ENCODE peak calls at places on chromosomes 6 and 20, in four cellular contexts. One of them, this sample, is unnamed.

GRCh38 chr6:51323056-51323455 is 504.4 kb downstream of the TFAP2B start:
- DNase-seq in A549: no peak
- DNase-seq in GM12878: no peak
- DNase-seq in K562: no peak
- DNase-seq in this sample: no peak

GRCh38 chr6:153058291-153058690 is 55.8 kb upstream of the MTRF1L start:
- DNase-seq in A549: no peak
- DNase-seq in K562: no peak
- DNase-seq in GM12878: no peak
- DNase-seq in this sample: no peak

GRCh38 chr20:52937701-52938100 is 34.5 kb upstream of the TSHZ2 start:
- DNase-seq in A549: no peak
- DNase-seq in GM12878: no peak
- DNase-seq in K562: no peak
- DNase-seq in this sample: peak

GRCh38 chr6:161256390-161256789 is 17.5 kb downstream of the AGPAT4 start:
- DNase-seq in K562: no peak
- DNase-seq in A549: no peak
- DNase-seq in GM12878: no peak
- DNase-seq in this sample: no peak

GRCh38 chr6:138830273-138830672 is 34.4 kb downstream of the ECT2L start:
- DNase-seq in A549: no peak
- DNase-seq in K562: no peak
- DNase-seq in GM12878: no peak
- DNase-seq in this sample: no peak

GRCh38 chr20:58719971-58720371 is 27.4 kb downstream of the NPEPL1 start:
- DNase-seq in GM12878: no peak
- DNase-seq in K562: no peak
- DNase-seq in A549: no peak
- DNase-seq in this sample: no peak

GRCh38 chr20:57707849-57708693 is 1.7 kb downstream of the PMEPA1 start:
- DNase-seq in A549: no peak
- DNase-seq in GM12878: no peak
- DNase-seq in K562: no peak
- DNase-seq in this sample: no peak

GRCh38 chr6:139054001-139054400 is 25.5 kb downstream of the ABRACL start:
- DNase-seq in A549: no peak
- DNase-seq in GM12878: no peak
- DNase-seq in K562: no peak
- DNase-seq in this sample: no peak

GRCh38 chr6:120869397-120869796 is 464.9 kb downstream of the TBC1D32 start:
- DNase-seq in GM12878: no peak
- DNase-seq in A549: no peak
- DNase-seq in K562: no peak
- DNase-seq in this sample: no peak

GRCh38 chr20:36861875-36862801 is 13.8 kb upstream of the TLDC2 start:
- DNase-seq in K562: peak
- DNase-seq in GM12878: no peak
- DNase-seq in A549: peak
- DNase-seq in this sample: peak

GRCh38 chr6:7052441-7052936 is 55.3 kb upstream of the RREB1 start:
- DNase-seq in A549: no peak
- DNase-seq in K562: no peak
- DNase-seq in GM12878: no peak
- DNase-seq in this sample: no peak

GRCh38 chr20:45842169-45842812 is 8.7 kb downstream of the SNX21 start:
- DNase-seq in GM12878: peak
- DNase-seq in A549: no peak
- DNase-seq in K562: no peak
- DNase-seq in this sample: no peak

GRCh38 chr6:722608-723007 is 29.7 kb upstream of the EXOC2 start:
- DNase-seq in GM12878: no peak
- DNase-seq in K562: no peak
- DNase-seq in A549: no peak
- DNase-seq in this sample: no peak

GRCh38 chr6:73585566-73586415 is 65.0 kb upstream of the EEF1A1 start:
- DNase-seq in K562: peak
- DNase-seq in A549: peak
- DNase-seq in GM12878: peak
- DNase-seq in this sample: peak

GRCh38 chr20:9110916-9111432 is 42.1 kb downstream of the PLCB4 start:
- DNase-seq in GM12878: no peak
- DNase-seq in K562: no peak
- DNase-seq in A549: no peak
- DNase-seq in this sample: no peak

GRCh38 chr6:52976591-52977035 is 18.5 kb downstream of the GSTA4 start:
- DNase-seq in GM12878: no peak
- DNase-seq in K562: no peak
- DNase-seq in A549: no peak
- DNase-seq in this sample: no peak

GRCh38 chr6:124234806-124235205 is 431.1 kb downstream of the NKAIN2 start:
- DNase-seq in GM12878: no peak
- DNase-seq in A549: no peak
- DNase-seq in K562: no peak
- DNase-seq in this sample: no peak

DNA sequence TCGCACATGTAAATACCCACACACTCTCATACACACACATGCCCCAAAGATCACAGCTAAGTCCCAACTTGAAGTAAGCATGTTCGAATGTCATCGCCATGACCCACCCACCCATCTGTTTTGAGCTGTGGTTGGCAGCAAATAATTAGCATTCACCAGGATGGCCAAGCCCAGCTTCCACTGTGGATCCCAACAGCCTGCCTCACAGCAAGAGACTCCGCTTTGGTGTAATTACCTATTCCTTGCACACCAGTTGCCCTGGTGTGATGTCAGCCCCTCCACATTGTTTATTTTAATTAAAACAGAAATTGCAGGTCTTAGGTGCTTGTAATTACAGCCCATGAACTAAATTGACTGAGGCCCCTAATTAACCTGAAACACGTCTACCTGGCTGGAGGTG is 81.1 kb downstream of the MAFB start:
- DNase-seq in A549: no peak
- DNase-seq in K562: no peak
- DNase-seq in GM12878: no peak
- DNase-seq in this sample: no peak
- TF ChIP-seq CHD4 in A549: no peak
- TF ChIP-seq CHD4 in K562: no peak
- TF ChIP-seq CHD4 in GM12878: no peak
- TF ChIP-seq CHD4 in this sample: no peak

GRCh38 chr6:109033655-109034054 is 61.0 kb downstream of the SESN1 start:
- DNase-seq in K562: no peak
- DNase-seq in GM12878: no peak
- DNase-seq in A549: no peak
- DNase-seq in this sample: no peak
- TF ChIP-seq CHD4 in K562: no peak
- TF ChIP-seq CHD4 in GM12878: no peak
- TF ChIP-seq CHD4 in A549: no peak
- TF ChIP-seq CHD4 in this sample: no peak

GRCh38 chr20:8005575-8006366 is 13.8 kb downstream of the TMX4 start:
- DNase-seq in A549: no peak
- DNase-seq in K562: no peak
- DNase-seq in GM12878: no peak
- DNase-seq in this sample: no peak

GRCh38 chr20:8007490-8007889 is 12.1 kb downstream of the TMX4 start:
- DNase-seq in A549: no peak
- DNase-seq in GM12878: no peak
- DNase-seq in K562: no peak
- DNase-seq in this sample: no peak

GRCh38 chr20:8008733-8009132 is 10.8 kb downstream of the TMX4 start:
- DNase-seq in K562: no peak
- DNase-seq in GM12878: no peak
- DNase-seq in A549: no peak
- DNase-seq in this sample: no peak

DNA sequence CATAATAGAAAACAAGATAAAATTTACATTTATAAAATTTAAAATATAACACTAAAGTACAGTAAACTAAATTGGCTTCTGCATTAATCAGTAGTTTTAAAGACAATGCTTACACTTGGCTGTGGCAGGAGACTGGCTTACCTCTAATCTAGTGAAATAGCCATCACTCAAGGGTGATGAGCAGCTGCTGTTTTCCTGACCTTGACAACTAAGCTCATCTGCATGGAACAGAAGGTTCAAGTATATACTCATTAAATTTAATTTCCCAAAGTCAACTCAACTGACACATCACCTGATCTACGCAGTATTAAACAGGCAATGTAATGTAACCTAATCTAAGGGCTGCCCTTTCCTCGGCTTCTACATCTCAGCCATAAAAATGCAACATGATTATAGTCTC is 14.5 kb downstream of the TMX4 start:
- DNase-seq in A549: no peak
- DNase-seq in K562: no peak
- DNase-seq in GM12878: no peak
- DNase-seq in this sample: no peak
- TF ChIP-seq CHD4 in A549: no peak
- TF ChIP-seq CHD4 in K562: no peak
- TF ChIP-seq CHD4 in GM12878: no peak
- TF ChIP-seq CHD4 in this sample: no peak

DNA sequence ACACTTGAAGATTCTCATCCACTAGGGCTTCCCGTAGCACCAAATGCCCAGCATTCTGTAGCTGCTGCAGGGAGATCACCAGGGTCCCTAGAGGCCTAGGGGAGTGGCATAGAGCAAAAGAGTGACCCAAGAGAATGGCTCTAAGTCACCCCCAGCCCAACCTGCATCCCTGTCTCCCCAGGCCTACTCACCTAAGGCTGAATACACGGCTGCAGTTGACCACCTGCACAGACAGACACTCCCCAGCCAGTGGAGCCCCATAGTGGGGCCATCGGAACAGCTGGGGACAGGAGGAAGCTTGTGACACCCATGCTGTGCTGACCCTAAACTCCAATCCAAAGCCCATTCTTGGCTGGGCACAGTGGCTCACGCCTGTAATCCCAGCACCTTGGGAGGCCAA is 9.5 kb upstream of the SPAG4 start:
- DNase-seq in A549: no peak
- DNase-seq in K562: no peak
- DNase-seq in GM12878: no peak
- DNase-seq in this sample: no peak
- TF ChIP-seq CHD4 in A549: no peak
- TF ChIP-seq CHD4 in K562: no peak
- TF ChIP-seq CHD4 in GM12878: no peak
- TF ChIP-seq CHD4 in this sample: no peak

DNA sequence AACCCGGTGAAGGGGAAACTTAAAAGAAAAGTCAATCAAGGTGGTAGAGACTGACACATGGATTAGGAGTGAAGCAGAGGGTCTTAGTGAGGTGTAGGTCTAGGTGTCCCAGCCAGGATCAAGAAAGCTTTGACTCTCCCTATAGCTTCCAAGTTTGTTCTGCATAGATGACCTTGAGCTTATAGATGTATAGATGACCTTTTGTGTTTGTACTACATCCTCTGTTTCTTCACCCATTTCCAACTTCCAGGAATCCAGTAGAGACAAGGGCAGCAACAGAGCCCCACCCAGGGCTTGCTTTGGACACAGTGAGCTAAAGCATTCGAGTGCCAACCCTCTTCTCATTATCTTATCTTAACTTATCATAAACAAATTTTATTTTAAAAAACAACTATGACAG is 1.8 kb upstream of the MRPS18A start:
- DNase-seq in A549: no peak
- DNase-seq in K562: no peak
- DNase-seq in GM12878: no peak
- DNase-seq in this sample: no peak
- TF ChIP-seq CHD4 in A549: no peak
- TF ChIP-seq CHD4 in K562: no peak
- TF ChIP-seq CHD4 in GM12878: no peak
- TF ChIP-seq CHD4 in this sample: no peak

GRCh38 chr20:38581013-38581412 is at the start of gene ADIG:
- DNase-seq in GM12878: no peak
- DNase-seq in A549: no peak
- DNase-seq in K562: no peak
- DNase-seq in this sample: peak
- TF ChIP-seq CHD4 in GM12878: no peak
- TF ChIP-seq CHD4 in A549: no peak
- TF ChIP-seq CHD4 in K562: no peak
- TF ChIP-seq CHD4 in this sample: no peak

DNA sequence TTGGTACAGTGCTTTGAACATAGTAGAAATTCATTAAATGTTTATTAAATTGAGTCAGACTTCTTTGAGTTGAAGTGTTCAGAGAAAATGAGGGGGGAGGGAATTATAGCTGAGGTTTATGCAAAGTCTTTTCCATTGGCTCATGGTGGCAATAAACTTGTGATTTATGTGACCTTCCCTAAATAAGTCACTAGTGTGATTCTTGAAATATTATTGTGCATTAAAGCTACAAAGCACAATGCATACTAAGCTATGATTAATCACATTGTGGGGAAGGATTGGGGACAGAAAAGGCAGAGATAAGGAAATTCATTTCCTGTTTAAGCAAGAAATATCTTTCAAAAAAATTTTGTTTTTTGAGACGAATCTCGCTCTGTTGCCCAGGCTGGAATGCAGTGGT is 877.5 kb downstream of the TFAP2A start:
- DNase-seq in A549: no peak
- DNase-seq in GM12878: no peak
- DNase-seq in K562: no peak
- DNase-seq in this sample: no peak
- TF ChIP-seq CHD4 in A549: no peak
- TF ChIP-seq CHD4 in GM12878: no peak
- TF ChIP-seq CHD4 in K562: no peak
- TF ChIP-seq CHD4 in this sample: no peak

This sample was measured in HepG2.